ENCODE peak calls at places on chromosomes 1 and 21, in four cellular contexts. G, D, C and E are unnamed samples.

GRCh38 chr1:226344441-226345120 is 35.6 kb upstream of the LIN9 start:
- DNase-seq in G (no peak), D (no peak), C (no peak), E (no peak)

GRCh38 chr1:230819976-230820375 is 48.3 kb downstream of the C1orf198 start:
- DNase-seq in G (no peak), D (no peak), C (no peak), E (no peak)

GRCh38 chr1:158084336-158084735 is 90.9 kb downstream of the KIRREL1 start:
- DNase-seq in G (no peak), C (no peak), D (no peak), E (no peak)

GRCh38 chr1:116923421-116923820 is 13.7 kb downstream of the PTGFRN start:
- DNase-seq in D (peak), C (no peak), G (no peak), E (no peak)

GRCh38 chr1:90412563-90412962 is 304.5 kb downstream of the BARHL2 start:
- DNase-seq in C (no peak), D (no peak), G (no peak), E (no peak)

GRCh38 chr1:23430803-23431202 is 6.3 kb upstream of the TCEA3 start:
- DNase-seq in C (no peak), D (no peak), G (no peak), E (no peak)

GRCh38 chr1:214271174-214271858 is 9.6 kb upstream of the SMYD2 start:
- DNase-seq in D (no peak), G (no peak), C (no peak), E (no peak)

GRCh38 chr1:169201084-169201619 is 94.7 kb downstream of the ATP1B1 start:
- DNase-seq in D (no peak), C (no peak), G (no peak), E (peak)

GRCh38 chr1:95879498-95879897 is 645.5 kb downstream of the RWDD3 start:
- DNase-seq in D (no peak), G (no peak), C (no peak), E (no peak)

GRCh38 chr1:225851810-225852209 is 30.4 kb downstream of the TMEM63A start:
- DNase-seq in G (no peak), D (no peak), C (no peak), E (no peak)

GRCh38 chr1:100921110-100921706 is 25.3 kb downstream of the SLC30A7 start:
- DNase-seq in G (peak), D (peak), C (no peak), E (no peak)

GRCh38 chr1:149843302-149844041 is 55.9 kb upstream of the BOLA1 start:
- DNase-seq in C (no peak), G (peak), D (peak), E (no peak)

GRCh38 chr1:199857103-199857502 is 170.4 kb upstream of the NR5A2 start:
- DNase-seq in D (peak), C (no peak), G (no peak), E (peak)

GRCh38 chr1:206001476-206001888 is 1.7 kb downstream of the RAB7B start:
- DNase-seq in D (peak), C (no peak), G (peak), E (peak)

GRCh38 chr1:1343811-1344421 is 5.3 kb downstream of the DVL1 start:
- DNase-seq in G (no peak), C (no peak), D (no peak), E (no peak)

GRCh38 chr1:211082824-211083223 is 51.1 kb downstream of the KCNH1 start:
- DNase-seq in C (no peak), G (no peak), D (peak), E (no peak)

GRCh38 chr1:238944028-238944427 is 442.3 kb upstream of the CHRM3 start:
- DNase-seq in G (no peak), C (no peak), D (no peak), E (no peak)

GRCh38 chr1:183097438-183098051 is 74.3 kb downstream of the LAMC1 start:
- DNase-seq in C (no peak), G (peak), D (peak), E (peak)

GRCh38 chr1:168179411-168180147 is 817 bp downstream of the TIPRL start:
- DNase-seq in G (peak), D (peak), C (no peak), E (no peak)

GRCh38 chr1:161487483-161487827 is 17.8 kb upstream of the FCGR2A start:
- DNase-seq in D (peak), C (no peak), G (no peak), E (no peak)

GRCh38 chr1:109935451-109935900 is 24.8 kb downstream of the CSF1 start:
- DNase-seq in G (peak), C (no peak), D (no peak), E (no peak)

GRCh38 chr1:155002479-155003226 is at the start of gene ZBTB7B:
- DNase-seq in D (peak), C (no peak), G (peak), E (no peak)

GRCh38 chr1:156259805-156260204 is 11.9 kb upstream of the PAQR6 start:
- DNase-seq in C (no peak), G (no peak), D (no peak), E (no peak)

GRCh38 chr1:6972390-6972789 is 187.1 kb downstream of the CAMTA1 start:
- DNase-seq in G (no peak), C (no peak), D (no peak), E (no peak)

GRCh38 chr1:199010933-199011332 is 372.1 kb downstream of the PTPRC start:
- DNase-seq in D (no peak), G (no peak), C (no peak), E (peak)

GRCh38 chr1:201562659-201563405 is 23.9 kb downstream of the NAV1 start:
- DNase-seq in D (peak), C (no peak), G (no peak), E (peak)

GRCh38 chr1:54299037-54299436 is 99.1 kb downstream of the MRPL37 start:
- DNase-seq in G (peak), C (no peak), D (no peak), E (no peak)

GRCh38 chr21:43270800-43271261 is 102.0 kb downstream of the CRYAA start:
- DNase-seq in C (no peak), G (no peak), D (no peak), E (no peak)

GRCh38 chr1:11999236-11999635 is 19.0 kb downstream of the MFN2 start:
- DNase-seq in G (no peak), D (no peak), C (no peak), E (no peak)

GRCh38 chr1:243470492-243470891 is 214.7 kb downstream of the SDCCAG8 start:
- DNase-seq in D (no peak), C (no peak), G (no peak), E (no peak)

GRCh38 chr1:201505505-201505893 is 1.4 kb downstream of the CSRP1 start:
- DNase-seq in G (no peak), C (no peak), D (peak), E (no peak)

GRCh38 chr1:55049271-55049913 is 10.0 kb downstream of the PCSK9 start:
- DNase-seq in C (no peak), D (no peak), G (no peak), E (no peak)

GRCh38 chr1:179589524-179589923 is 2.1 kb upstream of the TDRD5 start:
- DNase-seq in D (no peak), C (no peak), G (peak), E (no peak)

GRCh38 chr1:246768403-246769020 is 44.3 kb downstream of the SCCPDH start:
- DNase-seq in G (no peak), D (peak), C (no peak), E (no peak)

GRCh38 chr1:90964444-90965035 is 57.3 kb downstream of the ZNF644 start:
- DNase-seq in G (peak), C (no peak), D (peak), E (no peak)

GRCh38 chr1:230976825-230977747 is 1.6 kb downstream of the TTC13 start:
- DNase-seq in G (no peak), C (peak), D (no peak), E (no peak)

GRCh38 chr1:78619803-78620579 is at the start of gene IFI44L:
- DNase-seq in D (peak), C (peak), G (peak), E (no peak)

GRCh38 chr1:196136396-196136795 is 471.8 kb downstream of the KCNT2 start:
- DNase-seq in D (no peak), G (no peak), C (no peak), E (no peak)

GRCh38 chr1:33025761-33026160 is 10.9 kb downstream of the AK2 start:
- DNase-seq in D (no peak), C (no peak), G (no peak), E (no peak)